ENCODE peak calls at places on chromosomes 13 and 19, in four cellular contexts. U is lower leg skin, S is AG09309, A is suprapubic skin. D is an unnamed sample.

GRCh38 chr13:75901509-75901908 is 265.4 kb downstream of the LMO7 start:
- DNase-seq in U (no peak), S (no peak), A (no peak), D (no peak)

GRCh38 chr19:5977222-5977784 is 637 bp downstream of the RANBP3 start:
- DNase-seq in U (no peak), S (no peak), A (no peak), D (no peak)

GRCh38 chr13:66703597-66703996 is 526.5 kb downstream of the PCDH9 start:
- DNase-seq in U (no peak), S (no peak), A (no peak), D (no peak)

GRCh38 chr19:2820112-2820702 is 539 bp downstream of the ZNF554 start:
- DNase-seq in U (no peak), S (no peak), A (no peak), D (peak)

GRCh38 chr19:18897108-18898029 is 1.4 kb upstream of the CERS1 start:
- DNase-seq in U (no peak), S (no peak), A (no peak), D (no peak)

GRCh38 chr19:9958451-9958850 is 22.1 kb upstream of the OLFM2 start:
- DNase-seq in U (no peak), S (peak), A (no peak), D (no peak)

GRCh38 chr13:36865265-36865664 is 46.2 kb downstream of the RFXAP start:
- DNase-seq in U (no peak), S (no peak), A (no peak), D (no peak)

GRCh38 chr19:46841458-46842083 is 9.1 kb downstream of the AP2S1 start:
- DNase-seq in U (no peak), S (no peak), A (no peak), D (no peak)

GRCh38 chr13:110499621-110500281 is 61.8 kb downstream of the RAB20 start:
- DNase-seq in U (no peak), S (peak), A (no peak), D (no peak)

GRCh38 chr19:35509861-35510625 is 3.4 kb downstream of the DMKN start:
- DNase-seq in U (no peak), S (no peak), A (no peak), D (peak)

GRCh38 chr13:101579291-101579802 is 126.9 kb downstream of the ITGBL1 start:
- DNase-seq in U (no peak), S (no peak), A (no peak), D (no peak)

GRCh38 chr19:38090561-38090960 is 133.5 kb downstream of the DPF1 start:
- DNase-seq in U (no peak), S (no peak), A (no peak), D (no peak)

GRCh38 chr19:44925114-44925891 is 10.9 kb downstream of the APOC1 start:
- DNase-seq in U (peak), S (peak), A (peak), D (peak)

GRCh38 chr13:26914624-26915023 is 154.0 kb upstream of the GPR12 start:
- DNase-seq in U (no peak), S (no peak), A (no peak), D (no peak)

GRCh38 chr19:34998777-34999497 is 1.2 kb upstream of the GRAMD1A start:
- DNase-seq in U (no peak), S (no peak), A (no peak), D (no peak)

GRCh38 chr13:48942131-48942530 is 33.6 kb upstream of the FNDC3A start:
- DNase-seq in U (no peak), S (peak), A (no peak), D (no peak)

GRCh38 chr19:1853295-1854031 is 5.2 kb upstream of the REXO1 start:
- DNase-seq in U (peak), S (no peak), A (peak), D (peak)

GRCh38 chr13:29707876-29708543 is 112.5 kb upstream of the SLC7A1 start:
- DNase-seq in U (no peak), S (peak), A (no peak), D (no peak)

GRCh38 chr19:46197314-46198070 is 32.0 kb upstream of the IGFL1 start:
- DNase-seq in U (no peak), S (no peak), A (no peak), D (no peak)

GRCh38 chr13:93794197-93794885 is 567.7 kb downstream of the GPC6 start:
- DNase-seq in U (no peak), S (no peak), A (no peak), D (no peak)

GRCh38 chr13:19836472-19836871 is 27.0 kb downstream of the ZMYM5 start:
- DNase-seq in U (no peak), S (no peak), A (no peak), D (no peak)

GRCh38 chr13:45626731-45627374 is 11.3 kb upstream of the ERICH6B start:
- DNase-seq in U (no peak), S (no peak), A (no peak), D (no peak)

GRCh38 chr19:5607318-5608270 is 15.0 kb downstream of the SAFB2 start:
- DNase-seq in U (no peak), S (no peak), A (no peak), D (no peak)

GRCh38 chr19:4524808-4525562 is 6.7 kb upstream of the PLIN4 start:
- DNase-seq in U (peak), S (no peak), A (peak), D (no peak)

GRCh38 chr13:44300895-44301638 is 72.6 kb upstream of the SERP2 start:
- DNase-seq in U (no peak), S (no peak), A (no peak), D (no peak)

GRCh38 chr13:22061806-22062391 is 391.0 kb downstream of the FGF9 start:
- DNase-seq in U (no peak), S (no peak), A (no peak), D (no peak)

GRCh38 chr13:79736356-79736755 is 255.4 kb downstream of the NDFIP2 start:
- DNase-seq in U (no peak), S (no peak), A (no peak), D (no peak)

GRCh38 chr13:91313103-91313502 is 34.4 kb upstream of the MIR17HG start:
- DNase-seq in U (no peak), S (no peak), A (no peak), D (no peak)

GRCh38 chr13:25267715-25268114 is 19.6 kb downstream of the MTMR6 start:
- DNase-seq in U (no peak), S (no peak), A (no peak), D (no peak)

GRCh38 chr19:44548736-44549135 is 19.3 kb upstream of the CEACAM20 start:
- DNase-seq in U (no peak), S (peak), A (no peak), D (no peak)

GRCh38 chr13:78241278-78241919 is 322.8 kb upstream of the EDNRB start:
- DNase-seq in U (no peak), S (no peak), A (no peak), D (no peak)

GRCh38 chr13:87669379-87669978 is 1.7 kb upstream of the SLITRK5 start:
- DNase-seq in U (no peak), S (no peak), A (no peak), D (no peak)

GRCh38 chr13:74306496-74306895 is 172.3 kb upstream of the KLF12 start:
- DNase-seq in U (no peak), S (no peak), A (no peak), D (no peak)

GRCh38 chr19:17671906-17672305 is 16.2 kb downstream of the UNC13A start:
- DNase-seq in U (no peak), S (no peak), A (no peak), D (no peak)

GRCh38 chr13:92681239-92681638 is 545.4 kb upstream of the GPC6 start:
- DNase-seq in U (no peak), S (no peak), A (no peak), D (no peak)

GRCh38 chr13:89650226-89650625 is 1697.3 kb upstream of the MIR17HG start:
- DNase-seq in U (no peak), S (no peak), A (no peak), D (no peak)

GRCh38 chr13:20525601-20526544 is at the start of gene CRYL1:
- DNase-seq in U (peak), S (no peak), A (peak), D (peak)

GRCh38 chr19:17871878-17872250 is at the start of gene SLC5A5:
- DNase-seq in U (no peak), S (no peak), A (no peak), D (no peak)

DNA sequence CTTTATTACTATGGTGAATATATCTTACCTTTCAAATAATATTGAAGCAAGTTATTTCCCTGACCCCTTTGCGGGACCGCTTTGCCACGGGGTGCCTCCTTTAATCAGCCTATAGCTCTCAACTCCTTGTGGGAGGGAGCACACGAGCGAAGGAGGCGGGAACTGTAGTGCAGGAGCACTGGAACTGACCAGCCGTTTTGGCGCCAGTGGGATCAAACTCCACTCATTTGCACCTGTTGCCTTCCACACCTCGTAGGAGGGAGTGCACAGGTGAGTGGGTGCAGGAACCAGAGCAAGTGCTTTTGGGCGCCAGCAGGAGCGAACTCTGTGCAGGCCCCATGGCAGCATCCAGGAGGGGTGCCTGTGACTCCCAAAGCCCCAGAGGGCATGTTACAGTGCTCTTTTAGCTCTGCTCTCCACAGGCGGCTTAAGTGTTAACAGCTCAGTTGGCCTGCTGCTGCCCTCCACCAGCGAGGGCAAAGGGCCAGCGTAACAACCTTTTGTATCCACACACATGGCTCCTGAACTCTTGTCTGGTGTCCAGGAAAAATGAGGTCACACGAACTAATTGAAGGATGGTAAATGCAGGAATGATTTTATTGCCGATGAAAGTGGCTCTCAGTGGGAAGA is 206.9 kb downstream of the GGACT start:
- DNase-seq in U (no peak), S (no peak), A (no peak), D (no peak)
- H3K4me3 ChIP-seq in U (no peak), S (no peak), A (no peak), D (no peak)

GRCh38 chr13:63901630-63902029 is 2486.0 kb upstream of the PCDH20 start:
- DNase-seq in U (no peak), S (no peak), A (no peak), D (no peak)
- TF ChIP-seq CTCF in U (no peak), S (no peak), A (no peak), D (no peak)

GRCh38 chr13:106047859-106048258 is 487.6 kb downstream of the EFNB2 start:
- DNase-seq in U (no peak), S (no peak), A (no peak), D (no peak)

GRCh38 chr13:106048386-106048785 is 487.1 kb downstream of the EFNB2 start:
- DNase-seq in U (no peak), S (no peak), A (no peak), D (no peak)

GRCh38 chr13:106052200-106052767 is 483.2 kb downstream of the EFNB2 start:
- DNase-seq in U (no peak), S (peak), A (no peak), D (no peak)

DNA sequence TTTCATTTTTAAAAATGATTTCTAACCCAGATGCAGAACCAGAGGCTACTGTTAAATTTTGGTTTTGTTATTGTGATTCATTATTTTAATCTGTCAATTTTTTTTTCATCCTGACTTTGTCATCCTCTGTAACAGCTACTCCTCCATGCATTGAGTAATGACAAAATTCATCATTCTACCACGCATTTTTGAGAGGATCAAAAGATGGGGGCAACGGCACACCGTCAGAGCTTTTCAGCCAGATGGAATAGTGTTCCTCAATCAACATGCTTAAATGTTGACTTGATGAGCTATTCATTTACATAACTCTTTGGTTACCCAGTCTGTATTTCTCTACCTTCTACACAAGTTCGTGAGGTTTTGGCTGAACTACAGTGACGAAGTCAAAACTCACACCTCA is 486.3 kb downstream of the EFNB2 start:
- DNase-seq in U (no peak), S (no peak), A (no peak), D (no peak)
- H3K4me3 ChIP-seq in U (no peak), S (no peak), A (no peak), D (no peak)

DNA sequence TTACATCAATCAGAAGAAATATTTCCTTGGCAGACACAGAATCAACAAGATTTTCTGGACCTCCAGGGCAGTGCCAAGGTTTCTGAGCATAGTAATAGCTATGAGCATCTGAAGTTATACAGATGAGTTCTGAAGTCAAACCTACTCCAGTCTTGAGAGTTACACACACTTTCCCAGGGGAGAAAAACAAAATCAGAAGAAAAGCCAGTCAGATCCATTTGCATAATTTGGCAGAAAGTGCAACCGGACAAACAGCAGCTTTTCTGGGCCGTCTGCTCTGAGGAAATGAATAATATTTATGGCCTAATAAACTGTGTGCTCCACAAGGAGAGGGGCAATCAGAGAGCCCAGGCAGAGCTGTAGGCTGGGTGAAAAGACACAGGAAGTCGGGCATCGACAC is 93.1 kb downstream of the KL start:
- DNase-seq in U (no peak), S (no peak), A (no peak), D (no peak)
- TF ChIP-seq CTCF in U (no peak), S (no peak), A (no peak), D (no peak)

DNA sequence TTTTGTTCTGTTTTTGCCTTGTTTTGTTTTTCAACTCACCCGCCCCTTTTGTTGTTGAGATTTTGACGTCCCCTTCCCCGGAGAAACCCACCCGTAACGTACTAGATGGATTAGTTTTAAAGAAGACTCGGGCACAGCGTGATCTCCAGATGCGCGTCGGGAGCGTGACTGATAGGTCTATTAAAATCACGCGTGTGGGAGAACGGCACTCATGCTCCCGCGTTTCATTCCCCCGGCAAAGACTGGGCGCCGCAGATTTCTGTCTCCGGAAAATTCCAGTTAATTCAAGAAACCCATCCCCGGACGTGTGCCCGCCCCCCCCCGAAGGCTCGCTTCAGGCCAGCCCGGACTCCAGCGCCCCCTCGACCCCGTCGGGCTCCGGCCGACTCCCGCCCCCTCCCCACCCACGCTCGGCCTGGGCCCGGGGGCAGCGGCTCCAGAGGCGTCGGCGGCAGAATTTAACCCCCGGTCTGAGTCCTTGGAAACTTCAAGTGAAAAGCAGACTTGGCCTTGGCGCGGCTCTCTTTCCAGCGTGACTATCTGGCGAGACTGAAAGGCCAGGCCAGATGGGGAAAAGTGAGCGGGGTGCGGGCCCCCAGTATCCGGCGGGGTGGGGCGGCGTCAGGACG is 5.1 kb downstream of the SOX1 start:
- DNase-seq in U (no peak), S (no peak), A (no peak), D (no peak)
- H3K4me3 ChIP-seq in U (no peak), S (no peak), A (peak), D (no peak)

GRCh38 chr13:103788061-103788652 is 721.9 kb upstream of the SLC10A2 start:
- DNase-seq in U (no peak), S (no peak), A (no peak), D (no peak)
- TF ChIP-seq CTCF in U (no peak), S (no peak), A (no peak), D (no peak)